ENCODE peak calls at places on chromosomes 6 and 20, in eight cellular contexts. L, X, P, N, O, I, D and Z are unnamed samples.
A peak's percentile ranks its signal among the peaks of the same experiment; 100 is the strongest.

GRCh38 chr6:6248651-6249050 is 71.8 kb downstream of the F13A1 start:
- DNase-seq in P (no peak), I (no peak), X (no peak), N (no peak), L (no peak), D (no peak), O (no peak), Z (no peak)

GRCh38 chr20:58538752-58539151 is 23.6 kb upstream of the APCDD1L start:
- DNase-seq in O (no peak), D (no peak), N (peak; percentile 73), I (no peak), X (no peak), L (no peak), P (no peak), Z (no peak)

GRCh38 chr6:167445568-167445967 is 120.7 kb downstream of the TTLL2 start:
- DNase-seq in O (no peak), P (no peak), I (no peak), X (no peak), D (no peak), L (no peak), N (no peak), Z (no peak)

GRCh38 chr20:19212524-19213502 is at the start of gene SLC24A3:
- DNase-seq in I (peak; percentile 94), L (peak; percentile 71), O (peak; percentile 91), D (no peak), X (no peak), N (peak; percentile 14), P (peak; percentile 88), Z (no peak)

GRCh38 chr6:13573669-13574110 is 711 bp upstream of the SIRT5 start:
- DNase-seq in I (no peak), O (peak; percentile 50), X (no peak), D (no peak), P (peak; percentile 39), N (peak; percentile 30), L (peak; percentile 53), Z (no peak)

GRCh38 chr6:154510144-154510905 is at the start of gene CNKSR3:
- DNase-seq in X (no peak), O (peak; percentile 100), D (no peak), I (peak; percentile 97), N (peak; percentile 87), L (peak; percentile 81), P (peak; percentile 99), Z (no peak)

GRCh38 chr6:107186047-107186446 is 70.7 kb upstream of the BEND3 start:
- DNase-seq in P (no peak), D (no peak), N (no peak), X (no peak), I (no peak), O (no peak), L (no peak), Z (no peak)

GRCh38 chr6:30884521-30885480 is 482 bp downstream of the DDR1 start:
- DNase-seq in P (peak; percentile 49), X (no peak), L (peak; percentile 62), O (peak; percentile 76), D (no peak), N (peak; percentile 78), I (peak; percentile 86), Z (peak; percentile 45)

GRCh38 chr20:10508468-10509251 is 73.6 kb downstream of the SLX4IP start:
- DNase-seq in D (no peak), N (no peak), I (no peak), X (no peak), L (no peak), O (no peak), P (peak; percentile 73), Z (no peak)

GRCh38 chr6:44735631-44735963 is 348.1 kb downstream of the CDC5L start:
- DNase-seq in X (no peak), D (no peak), N (peak; percentile 93), P (no peak), O (no peak), I (no peak), L (no peak), Z (no peak)

GRCh38 chr6:1079525-1079924 is 232.4 kb upstream of the FOXQ1 start:
- DNase-seq in D (no peak), X (no peak), O (no peak), P (no peak), N (no peak), I (no peak), L (no peak), Z (no peak)

GRCh38 chr20:59121714-59122376 is 41.8 kb upstream of the ZNF831 start:
- DNase-seq in X (no peak), L (no peak), N (no peak), O (peak; percentile 43), P (peak; percentile 79), D (no peak), I (no peak), Z (no peak)

GRCh38 chr6:41584668-41585205 is 38.6 kb downstream of the FOXP4 start:
- DNase-seq in N (no peak), I (no peak), L (peak; percentile 49), D (no peak), P (no peak), O (peak; percentile 69), X (no peak), Z (no peak)

DNA sequence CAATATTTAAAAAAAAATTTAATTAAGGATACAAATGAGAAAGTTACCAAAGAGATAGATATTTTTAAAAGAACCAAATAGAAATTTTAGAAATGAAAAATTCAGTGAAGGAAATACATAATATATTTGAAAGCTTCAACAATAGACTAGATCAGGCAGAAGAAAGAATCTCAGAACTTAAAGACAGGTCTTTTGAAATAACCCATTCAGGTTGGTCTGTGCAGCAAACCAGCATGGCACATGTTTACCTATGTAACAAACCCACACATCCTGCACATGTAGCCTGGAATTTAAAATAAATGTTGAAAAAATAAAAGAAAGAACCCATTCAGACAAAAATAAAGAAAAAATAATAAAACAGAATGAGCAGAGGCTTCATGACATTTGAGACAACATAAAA is 221.1 kb upstream of the ID4 start:
- DNase-seq in N (no peak), P (no peak), D (no peak), L (no peak), O (no peak), I (no peak), X (no peak), Z (no peak)
- H3K9me3 ChIP-seq in N (no peaks in the 10 kb centered on the region), P (peaks cover 6% of the 10 kb centered on the region), D (no peaks in the 10 kb centered on the region), L (no peaks in the 10 kb centered on the region), O (no peaks in the 10 kb centered on the region), I (no peaks in the 10 kb centered on the region), X (no peaks in the 10 kb centered on the region), Z (no peaks in the 10 kb centered on the region)

GRCh38 chr20:63225082-63225454 is 9.1 kb upstream of the YTHDF1 start:
- DNase-seq in P (no peak), D (no peak), N (no peak), L (no peak), X (no peak), O (no peak), I (no peak), Z (no peak)

GRCh38 chr20:63223826-63224207 is 7.9 kb upstream of the YTHDF1 start:
- DNase-seq in I (peak; percentile 43), N (no peak), L (no peak), D (no peak), X (no peak), P (no peak), O (no peak), Z (no peak)

GRCh38 chr20:63223121-63223825 is 7.3 kb upstream of the YTHDF1 start:
- DNase-seq in P (peak; percentile 46), X (no peak), O (peak; percentile 76), D (peak; percentile 23), I (peak; percentile 52), L (peak; percentile 36), N (no peak), Z (no peak)

GRCh38 chr20:63226020-63226943 is 9.4 kb upstream of the BIRC7 start:
- DNase-seq in P (no peak), I (peak; percentile 76), D (no peak), O (no peak), X (no peak), L (no peak), N (no peak), Z (no peak)

DNA sequence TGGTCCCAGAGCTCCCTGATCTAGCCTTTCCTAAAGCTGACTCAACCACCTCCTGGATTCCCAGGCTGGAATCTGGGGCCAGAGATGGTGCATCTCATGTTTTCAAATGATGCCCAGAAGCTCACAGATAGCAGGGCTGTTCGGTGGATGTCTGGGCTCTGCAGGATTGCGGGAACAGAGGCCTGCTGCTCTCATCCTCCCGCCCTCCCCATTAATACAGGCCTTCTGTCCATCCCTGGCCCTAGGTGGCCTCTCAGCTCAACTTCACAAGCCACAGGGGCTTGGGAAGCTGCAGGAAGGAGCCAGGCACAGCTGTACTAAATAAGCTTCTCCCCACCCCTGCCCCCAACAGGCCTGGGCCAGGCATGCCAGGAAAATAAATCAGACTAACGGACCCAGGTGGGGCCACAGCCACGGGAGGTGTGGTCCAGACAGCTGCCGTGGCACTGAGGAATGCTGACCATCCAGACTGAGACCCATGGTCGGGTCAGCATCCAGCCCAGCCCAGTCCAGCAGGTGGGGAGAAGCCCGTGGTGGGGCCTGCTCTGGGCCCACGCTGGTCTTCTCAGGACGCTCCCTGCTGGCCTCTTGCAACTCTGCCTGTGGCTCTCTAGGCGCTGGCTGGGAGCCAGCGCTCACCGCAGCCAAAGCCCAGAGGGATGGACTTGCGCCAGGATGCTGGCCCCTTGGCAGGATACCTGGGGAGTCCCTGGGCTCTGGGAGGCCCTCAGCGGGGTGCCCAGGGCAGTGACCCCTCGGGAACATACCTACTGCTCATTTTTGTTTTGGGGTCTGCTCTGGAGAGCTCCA is 8.5 kb upstream of the YTHDF1 start:
- DNase-seq in P (no peak), D (no peak), X (no peak), O (peak; percentile 58), N (peak; percentile 44), I (peak; percentile 88), L (peak; percentile 22), Z (no peak)
- H3K27ac ChIP-seq in P (no peak overlapping the region), D (no peak overlapping the region), X (no peak overlapping the region), O (no peak overlapping the region), N (no peak overlapping the region), I (no peak overlapping the region), L (no peak overlapping the region), Z (no peak overlapping the region)

GRCh38 chr20:15759546-15760216 is 813.6 kb downstream of the KIF16B start:
- DNase-seq in X (no peak), D (no peak), L (no peak), O (no peak), N (no peak), P (no peak), I (no peak), Z (no peak)

GRCh38 chr20:15768370-15768741 is 804.9 kb downstream of the KIF16B start:
- DNase-seq in I (no peak), X (no peak), L (no peak), N (no peak), P (no peak), D (no peak), O (no peak), Z (no peak)

GRCh38 chr20:15760217-15760567 is 813.1 kb downstream of the KIF16B start:
- DNase-seq in D (no peak), I (no peak), O (no peak), P (no peak), L (no peak), N (no peak), X (no peak), Z (no peak)

GRCh38 chr20:15767636-15768369 is 805.4 kb downstream of the KIF16B start:
- DNase-seq in X (no peak), L (no peak), N (no peak), O (no peak), D (no peak), I (no peak), P (no peak), Z (no peak)

GRCh38 chr20:15763344-15763743 is 809.9 kb downstream of the KIF16B start:
- DNase-seq in I (no peak), O (no peak), X (no peak), D (no peak), L (no peak), N (peak; percentile 28), P (no peak), Z (no peak)
- H3K9me3 ChIP-seq in I (no peaks in the 10 kb centered on the region), O (no peaks in the 10 kb centered on the region), X (no peaks in the 10 kb centered on the region), D (no peaks in the 10 kb centered on the region), L (no peaks in the 10 kb centered on the region), N (no peaks in the 10 kb centered on the region), P (peaks cover 26% of the 10 kb centered on the region), Z (no peaks in the 10 kb centered on the region)

GRCh38 chr20:32485770-32486248 is 99.3 kb downstream of the NOL4L start:
- DNase-seq in N (no peak), P (no peak), L (no peak), O (no peak), D (no peak), X (no peak), I (peak; percentile 47), Z (no peak)
- H3K27ac ChIP-seq in N (no peak overlapping the region), P (no peak overlapping the region), L (peak overlapping the region; percentile 96), O (no peak overlapping the region), D (no peak overlapping the region), X (peak overlapping the region; percentile 87), I (peak overlapping the region; percentile 34), Z (peak overlapping the region; percentile 46)